ENCODE peak calls at places on chromosomes 11 and 22, in four cellular contexts. One of them, this sample, is unnamed.

GRCh38 chr11:130737866-130738431 is 178.3 kb downstream of the SNX19 start:
- DNase-seq in head of caudate nucleus: no peak
- DNase-seq in foreskin fibroblast: peak; percentile 94
- DNase-seq in activated effector memory CD4-positive, alpha-beta T cell treated with Interleukin-2 at 50 U/mL for 16 hours: no peak
- DNase-seq in this sample: peak; percentile 83

GRCh38 chr11:2466869-2467694 is 22.3 kb downstream of the KCNQ1 start:
- DNase-seq in foreskin fibroblast: no peak
- DNase-seq in activated effector memory CD4-positive, alpha-beta T cell treated with Interleukin-2 at 50 U/mL for 16 hours: peak; percentile 48
- DNase-seq in head of caudate nucleus: peak; percentile 18
- DNase-seq in this sample: no peak

GRCh38 chr11:76701701-76702100 is 31.2 kb upstream of the LRRC32 start:
- DNase-seq in head of caudate nucleus: no peak
- DNase-seq in activated effector memory CD4-positive, alpha-beta T cell treated with Interleukin-2 at 50 U/mL for 16 hours: no peak
- DNase-seq in foreskin fibroblast: peak; percentile 90
- DNase-seq in this sample: no peak

GRCh38 chr11:131674051-131674755 is 303.8 kb downstream of the NTM start:
- DNase-seq in activated effector memory CD4-positive, alpha-beta T cell treated with Interleukin-2 at 50 U/mL for 16 hours: no peak
- DNase-seq in foreskin fibroblast: peak; percentile 90
- DNase-seq in head of caudate nucleus: peak; percentile 87
- DNase-seq in this sample: peak; percentile 66

GRCh38 chr11:63880031-63880841 is 36.7 kb downstream of the RCOR2 start:
- DNase-seq in foreskin fibroblast: peak; percentile 80
- DNase-seq in activated effector memory CD4-positive, alpha-beta T cell treated with Interleukin-2 at 50 U/mL for 16 hours: no peak
- DNase-seq in head of caudate nucleus: peak; percentile 32
- DNase-seq in this sample: no peak

GRCh38 chr11:31702966-31703365 is 108.2 kb downstream of the PAX6 start:
- DNase-seq in head of caudate nucleus: no peak
- DNase-seq in activated effector memory CD4-positive, alpha-beta T cell treated with Interleukin-2 at 50 U/mL for 16 hours: no peak
- DNase-seq in foreskin fibroblast: peak; percentile 58
- DNase-seq in this sample: peak; percentile 70

GRCh38 chr11:36056160-36056751 is 112.4 kb downstream of the LDLRAD3 start:
- DNase-seq in activated effector memory CD4-positive, alpha-beta T cell treated with Interleukin-2 at 50 U/mL for 16 hours: no peak
- DNase-seq in foreskin fibroblast: peak; percentile 47
- DNase-seq in head of caudate nucleus: no peak
- DNase-seq in this sample: peak; percentile 29

GRCh38 chr22:20029550-20030225 is 8.8 kb downstream of the TANGO2 start:
- DNase-seq in foreskin fibroblast: no peak
- DNase-seq in head of caudate nucleus: no peak
- DNase-seq in activated effector memory CD4-positive, alpha-beta T cell treated with Interleukin-2 at 50 U/mL for 16 hours: no peak
- DNase-seq in this sample: no peak

GRCh38 chr11:123430736-123431356 is 777 bp downstream of the GRAMD1B start:
- DNase-seq in foreskin fibroblast: peak; percentile 55
- DNase-seq in activated effector memory CD4-positive, alpha-beta T cell treated with Interleukin-2 at 50 U/mL for 16 hours: peak; percentile 59
- DNase-seq in head of caudate nucleus: peak; percentile 73
- DNase-seq in this sample: peak; percentile 32

GRCh38 chr22:28029201-28029948 is 110.3 kb upstream of the PITPNB start:
- DNase-seq in foreskin fibroblast: peak; percentile 61
- DNase-seq in head of caudate nucleus: peak; percentile 15
- DNase-seq in activated effector memory CD4-positive, alpha-beta T cell treated with Interleukin-2 at 50 U/mL for 16 hours: no peak
- DNase-seq in this sample: peak; percentile 22

GRCh38 chr11:83865636-83866461 is 579.7 kb upstream of the CCDC90B start:
- DNase-seq in foreskin fibroblast: no peak
- DNase-seq in head of caudate nucleus: no peak
- DNase-seq in activated effector memory CD4-positive, alpha-beta T cell treated with Interleukin-2 at 50 U/mL for 16 hours: no peak
- DNase-seq in this sample: peak; percentile 52

GRCh38 chr11:115916596-115916995 is 412.4 kb upstream of the CADM1 start:
- DNase-seq in head of caudate nucleus: no peak
- DNase-seq in activated effector memory CD4-positive, alpha-beta T cell treated with Interleukin-2 at 50 U/mL for 16 hours: no peak
- DNase-seq in foreskin fibroblast: no peak
- DNase-seq in this sample: no peak

GRCh38 chr22:48746789-48747425 is 1080.8 kb downstream of the BRD1 start:
- DNase-seq in head of caudate nucleus: no peak
- DNase-seq in activated effector memory CD4-positive, alpha-beta T cell treated with Interleukin-2 at 50 U/mL for 16 hours: no peak
- DNase-seq in foreskin fibroblast: no peak
- DNase-seq in this sample: no peak

GRCh38 chr11:9347100-9347499 is 32.7 kb upstream of the TMEM41B start:
- DNase-seq in head of caudate nucleus: no peak
- DNase-seq in activated effector memory CD4-positive, alpha-beta T cell treated with Interleukin-2 at 50 U/mL for 16 hours: no peak
- DNase-seq in foreskin fibroblast: no peak
- DNase-seq in this sample: no peak

This sample was measured in bronchial epithelial cell.